ENCODE peak calls at places on chromosomes 11 and 22, in ten cellular contexts. R is WTC11; U is GM23248; N is left ventricle myocardium superior; Q is HCT116; A is fibroblast of the aortic adventitia; W is stimulated activated naive CD4-positive, alpha-beta T cell treated with Interleukin-2 at 50 U/mL for 16 hours; E is B cell; V is ACHN; I is NCI-H1105 treated with DMSO at 0.1 percent for 48 hours. S is an unnamed sample.

GRCh38 chr11:75421902-75422247 is 11.1 kb downstream of the KLHL35 start:
- DNase-seq in R (no peak), U (no peak), N (no peak), Q (no peak), A (no peak), W (no peak), E (no peak), V (no peak), I (no peak), S (no peak)

GRCh38 chr11:47724041-47724729 is 9.0 kb upstream of the AGBL2 start:
- DNase-seq in R (no peak), U (peak), N (no peak), Q (no peak), A (peak), W (no peak), E (no peak), V (peak), I (no peak), S (peak)

GRCh38 chr22:42932857-42933782 is 76.0 kb upstream of the ARFGAP3 start:
- DNase-seq in R (no peak), U (peak), N (peak), Q (no peak), A (peak), W (peak), E (peak), V (no peak), I (no peak), S (peak)

GRCh38 chr11:13043912-13044628 is 35.0 kb downstream of the RASSF10 start:
- DNase-seq in R (no peak), U (no peak), N (no peak), Q (no peak), A (no peak), W (no peak), E (no peak), V (no peak), I (no peak), S (no peak)

GRCh38 chr11:68904458-68904847 is 762 bp downstream of the IGHMBP2 start:
- DNase-seq in R (no peak), U (no peak), N (peak), Q (no peak), A (peak), W (no peak), E (no peak), V (no peak), I (no peak), S (no peak)

GRCh38 chr11:22491826-22492225 is 133.8 kb downstream of the FANCF start:
- DNase-seq in R (peak), U (peak), N (no peak), Q (no peak), A (no peak), W (no peak), E (no peak), V (no peak), I (peak), S (peak)

GRCh38 chr11:100753144-100753543 is 66.1 kb downstream of the ARHGAP42 start:
- DNase-seq in R (peak), U (no peak), N (no peak), Q (no peak), A (no peak), W (no peak), E (no peak), V (no peak), I (no peak), S (no peak)

GRCh38 chr11:6268811-6269210 is 9.2 kb downstream of the CCKBR start:
- DNase-seq in R (no peak), U (peak), N (no peak), Q (no peak), A (no peak), W (no peak), E (no peak), V (no peak), I (no peak), S (no peak)

GRCh38 chr11:111001986-111002616 is 243.4 kb upstream of the POU2AF2 start:
- DNase-seq in R (no peak), U (peak), N (no peak), Q (no peak), A (peak), W (no peak), E (no peak), V (peak), I (no peak), S (peak)

GRCh38 chr11:78722786-78723185 is 148.1 kb upstream of the NARS2 start:
- DNase-seq in R (no peak), U (no peak), N (no peak), Q (no peak), A (peak), W (no peak), E (no peak), V (no peak), I (no peak), S (peak)

GRCh38 chr22:27170491-27170890 is 513.1 kb downstream of the MIAT start:
- DNase-seq in R (no peak), U (peak), N (no peak), Q (peak), A (peak), W (no peak), E (no peak), V (peak), I (no peak), S (peak)

GRCh38 chr22:36258750-36259619 is 6.1 kb downstream of the APOL1 start:
- DNase-seq in R (peak), U (no peak), N (peak), Q (no peak), A (peak), W (no peak), E (no peak), V (no peak), I (no peak), S (no peak)

GRCh38 chr11:66694732-66695207 is 17.1 kb upstream of the RBM4B start:
- DNase-seq in R (peak), U (peak), N (peak), Q (peak), A (peak), W (peak), E (peak), V (peak), I (peak), S (peak)

GRCh38 chr22:43289976-43290663 is 53.1 kb downstream of the SCUBE1 start:
- DNase-seq in R (no peak), U (peak), N (peak), Q (no peak), A (peak), W (no peak), E (no peak), V (no peak), I (peak), S (no peak)

GRCh38 chr11:132803436-132803835 is 728.9 kb downstream of the OPCML start:
- DNase-seq in R (no peak), U (peak), N (no peak), Q (no peak), A (no peak), W (no peak), E (no peak), V (no peak), I (no peak), S (peak)

GRCh38 chr22:28442951-28443876 is 236.4 kb downstream of the TTC28 start:
- DNase-seq in R (peak), U (peak), N (peak), Q (no peak), A (peak), W (no peak), E (no peak), V (peak), I (no peak), S (peak)

GRCh38 chr11:126416542-126417090 is 61.1 kb downstream of the ST3GAL4 start:
- DNase-seq in R (peak), U (peak), N (peak), Q (no peak), A (peak), W (peak), E (peak), V (no peak), I (peak), S (peak)

GRCh38 chr11:16603890-16604783 is 134.3 kb upstream of the C11orf58 start:
- DNase-seq in R (peak), U (peak), N (peak), Q (no peak), A (no peak), W (no peak), E (no peak), V (peak), I (no peak), S (peak)